ENCODE peak calls at places on chromosomes 5 and 9, in six cellular contexts. G, C, W, U, N and M are unnamed samples.

GRCh38 chr9:128702445-128702948 is at the start of gene PKN3:
- DNase-seq in G (peak; percentile 79), W (peak; percentile 97), N (peak; percentile 90), C (peak; percentile 39), U (peak; percentile 65), M (peak; percentile 97)

GRCh38 chr5:58240286-58240685 is 219.6 kb downstream of the PLK2 start:
- DNase-seq in N (no peak), G (peak; percentile 55), C (no peak), W (no peak), U (peak; percentile 69), M (no peak)

GRCh38 chr5:72641164-72641563 is 134.0 kb upstream of the ZNF366 start:
- DNase-seq in N (no peak), U (no peak), W (no peak), C (no peak), G (no peak), M (no peak)

GRCh38 chr5:127400524-127400923 is 109.9 kb downstream of the MEGF10 start:
- DNase-seq in C (no peak), N (peak; percentile 28), G (no peak), W (no peak), U (no peak), M (no peak)

GRCh38 chr9:17744786-17745185 is 165.9 kb downstream of the SH3GL2 start:
- DNase-seq in N (no peak), U (no peak), W (no peak), G (peak; percentile 23), C (no peak), M (no peak)

GRCh38 chr5:176400382-176401156 is 12.0 kb downstream of the HIGD2A start:
- DNase-seq in W (no peak), U (no peak), G (no peak), C (no peak), N (no peak), M (no peak)

GRCh38 chr9:78314953-78315870 is 18.3 kb downstream of the PSAT1 start:
- DNase-seq in N (no peak), C (no peak), W (no peak), U (peak; percentile 31), G (peak; percentile 56), M (no peak)

GRCh38 chr5:38023799-38024198 is 184.0 kb upstream of the GDNF start:
- DNase-seq in U (no peak), W (no peak), N (no peak), C (no peak), G (no peak), M (no peak)

GRCh38 chr9:86406366-86406765 is 52.2 kb upstream of the TUT7 start:
- DNase-seq in N (no peak), G (peak; percentile 81), C (peak; percentile 22), W (no peak), U (peak; percentile 29), M (no peak)

GRCh38 chr5:102483736-102484135 is 15.1 kb downstream of the SLCO6A1 start:
- DNase-seq in C (no peak), G (no peak), W (no peak), N (peak; percentile 3), U (no peak), M (no peak)

GRCh38 chr9:15541862-15542261 is 11.0 kb upstream of the CCDC171 start:
- DNase-seq in N (no peak), C (no peak), U (no peak), W (no peak), G (no peak), M (no peak)

GRCh38 chr9:121463026-121463827 is 36.4 kb downstream of the GGTA1 start:
- DNase-seq in U (peak; percentile 69), C (no peak), G (no peak), N (peak; percentile 15), W (no peak), M (no peak)

GRCh38 chr5:147445093-147445492 is 64.8 kb downstream of the DPYSL3 start:
- DNase-seq in W (no peak), N (no peak), U (no peak), C (no peak), G (no peak), M (no peak)

GRCh38 chr5:76954383-76954763 is 1.5 kb downstream of the CRHBP start:
- DNase-seq in U (no peak), N (no peak), W (no peak), C (no peak), G (no peak), M (no peak)

GRCh38 chr5:74555991-74556390 is 84.5 kb downstream of the ENC1 start:
- DNase-seq in C (no peak), U (no peak), G (no peak), N (no peak), W (no peak), M (no peak)

GRCh38 chr5:142740474-142740873 is 29.7 kb upstream of the ARHGAP26 start:
- DNase-seq in C (no peak), U (no peak), W (no peak), G (no peak), N (no peak), M (no peak)

GRCh38 chr9:38482918-38483592 is 58.8 kb upstream of the IGFBPL1 start:
- DNase-seq in U (no peak), C (no peak), W (no peak), N (no peak), G (no peak), M (no peak)

GRCh38 chr9:96218821-96219614 is 83.0 kb downstream of the HSD17B3 start:
- DNase-seq in N (no peak), W (peak; percentile 78), C (no peak), U (no peak), G (no peak), M (no peak)

GRCh38 chr9:85600675-85601263 is 141.0 kb downstream of the AGTPBP1 start:
- DNase-seq in C (no peak), U (no peak), G (no peak), W (peak; percentile 47), N (no peak), M (no peak)

GRCh38 chr5:102231693-102232619 is 64.1 kb downstream of the SLCO4C1 start:
- DNase-seq in W (peak; percentile 20), C (no peak), G (no peak), N (peak; percentile 22), U (no peak), M (no peak)

GRCh38 chr9:114483499-114483898 is 21.8 kb downstream of the WHRN start:
- DNase-seq in N (no peak), C (no peak), U (no peak), G (no peak), W (no peak), M (no peak)

GRCh38 chr5:157855404-157855994 is 3.4 kb downstream of the CLINT1 start:
- DNase-seq in N (peak; percentile 47), C (peak; percentile 11), G (peak; percentile 50), U (peak; percentile 58), W (no peak), M (no peak)

GRCh38 chr9:69058101-69058500 is 22.5 kb downstream of the FXN start:
- DNase-seq in U (no peak), N (no peak), C (no peak), W (no peak), G (no peak), M (no peak)

GRCh38 chr9:136838314-136839228 is 3.7 kb upstream of the AJM1 start:
- DNase-seq in N (no peak), G (no peak), C (no peak), W (no peak), U (no peak), M (no peak)

GRCh38 chr9:136839229-136840139 is 2.8 kb upstream of the AJM1 start:
- DNase-seq in W (no peak), C (no peak), U (no peak), G (no peak), N (no peak), M (no peak)

GRCh38 chr9:136837146-136837855 is 5.0 kb upstream of the AJM1 start:
- DNase-seq in W (peak; percentile 62), N (no peak), U (no peak), G (no peak), C (no peak), M (no peak)

GRCh38 chr9:136840877-136841645 is 1.2 kb upstream of the AJM1 start:
- DNase-seq in C (no peak), G (peak; percentile 62), U (no peak), W (no peak), N (no peak), M (no peak)

GRCh38 chr9:136840140-136840876 is 2.0 kb upstream of the AJM1 start:
- DNase-seq in C (no peak), N (no peak), U (no peak), W (no peak), G (no peak), M (no peak)
- TF ChIP-seq CTCF in C (no peak), N (no peak), U (no peak), W (no peak), G (no peak), M (no peak)

DNA sequence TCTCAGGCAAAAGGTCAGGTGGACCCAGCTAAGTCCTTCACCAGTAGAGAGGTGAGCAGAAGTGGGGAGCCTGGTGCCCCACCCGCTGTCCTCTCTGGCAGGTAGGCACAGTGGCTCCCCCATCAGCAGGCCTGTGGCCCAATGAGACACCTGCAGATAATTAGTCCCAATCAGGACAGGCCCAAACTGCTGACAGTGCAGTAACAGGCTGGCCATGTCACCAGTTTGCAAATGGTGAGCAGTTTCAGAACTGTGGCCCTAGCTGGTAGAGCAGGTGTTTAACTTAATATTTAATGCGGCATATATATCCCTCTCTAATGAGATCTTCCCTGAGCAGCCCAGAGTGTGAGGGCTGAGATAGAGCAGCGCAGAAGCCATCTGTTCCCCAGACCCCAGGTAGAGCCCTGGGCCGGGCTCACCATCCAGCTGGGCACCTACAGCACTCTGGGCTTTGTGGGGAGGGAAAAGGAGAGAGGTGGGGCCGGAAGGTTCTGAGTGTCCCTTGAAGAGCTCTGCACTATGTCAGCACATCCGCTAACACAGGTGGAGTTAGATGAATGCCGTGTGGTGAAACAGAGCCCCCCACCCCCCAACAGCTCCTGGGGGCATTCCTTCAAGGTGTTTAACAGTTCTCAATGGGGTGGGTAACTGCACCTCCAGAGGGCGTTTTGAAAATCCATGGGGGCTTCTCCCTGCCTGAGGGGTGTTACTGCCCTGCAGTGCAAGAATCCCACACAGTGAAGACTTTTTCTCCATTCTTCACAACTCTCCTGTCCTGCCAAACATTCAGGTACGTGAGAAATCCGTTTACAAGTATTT is 120.5 kb downstream of the PAX5 start:
- DNase-seq in N (no peak), G (no peak), U (no peak), C (no peak), W (no peak), M (no peak)
- TF ChIP-seq CTCF in N (peak; percentile 2), G (no peak), U (peak; percentile 43), C (peak; percentile 12), W (no peak), M (no peak)

DNA sequence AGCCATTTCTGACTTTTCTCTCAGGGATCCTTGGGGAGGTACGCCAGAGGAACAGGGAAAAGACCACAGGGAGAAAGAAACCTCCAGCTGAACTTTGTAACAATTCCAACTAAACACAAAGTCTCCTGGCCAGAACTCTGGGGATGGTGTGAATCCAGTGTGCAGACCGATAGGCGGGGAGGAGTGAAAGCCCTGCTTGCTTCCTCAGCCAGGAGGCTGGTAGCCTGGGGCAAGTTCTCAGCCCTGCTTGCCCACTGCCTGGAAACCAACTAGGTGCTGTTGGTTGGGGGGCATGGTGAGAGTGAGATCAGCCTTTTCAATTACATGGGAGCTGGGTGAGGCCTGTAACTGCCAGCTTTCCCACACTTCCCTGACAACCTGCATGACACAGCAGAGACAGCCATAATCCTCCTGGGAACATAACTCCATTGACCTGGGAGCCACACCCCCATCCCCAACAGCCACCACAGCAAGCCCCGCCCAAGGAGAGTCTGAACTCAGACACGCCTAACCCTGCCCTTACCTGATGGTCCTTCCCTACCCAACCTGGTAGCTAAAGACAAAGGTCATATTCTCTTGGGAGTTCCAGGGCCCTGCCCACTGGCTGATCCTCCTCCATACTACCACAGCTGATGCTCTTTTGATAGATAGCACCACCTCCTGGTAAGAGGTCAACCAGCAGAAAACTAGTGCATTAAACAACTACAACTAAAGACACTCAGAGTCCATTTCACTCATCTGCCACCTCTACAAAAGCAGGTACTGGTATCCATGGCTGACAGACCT is 100.1 kb upstream of the TNFAIP8 start:
- DNase-seq in C (no peak), G (no peak), U (no peak), N (peak; percentile 34), W (no peak), M (no peak)
- TF ChIP-seq CTCF in C (peak; percentile 30), G (peak; percentile 12), U (peak; percentile 33), N (peak; percentile 29), W (no peak), M (no peak)

GRCh38 chr5:134122530-134122929 is 8.0 kb downstream of the TCF7 start:
- DNase-seq in C (no peak), U (no peak), G (no peak), W (no peak), N (peak; percentile 42), M (no peak)
- TF ChIP-seq CTCF in C (no peak), U (no peak), G (no peak), W (no peak), N (no peak), M (no peak)